ENCODE peak calls at places on chromosomes 3 and 15, in nine cellular contexts. A is uterus, F is B cell, I is activated B cell treated with CpG ODN at 0.5 μM for 24 hours, T is heart left ventricle, G is fibroblast of villous mesenchyme, K is HL-60, P is GM10248, Y is WERI-Rb-1. E is an unnamed sample.

GRCh38 chr15:70096215-70096974 is 1.3 kb downstream of the TLE3 start:
- DNase-seq in I (peak; percentile 52), T (no peak), K (no peak), A (peak; percentile 64), G (peak; percentile 57), F (peak; percentile 53), P (peak; percentile 57), Y (no peak), E (peak; percentile 59)

GRCh38 chr3:126556637-126557414 is 1.9 kb downstream of the C3orf22 start:
- DNase-seq in Y (peak; percentile 6), P (no peak), G (no peak), K (no peak), I (no peak), T (no peak), F (no peak), A (peak; percentile 2), E (peak; percentile 5)

GRCh38 chr3:99332726-99333125 is 305.7 kb upstream of the COL8A1 start:
- DNase-seq in T (no peak), I (no peak), A (no peak), G (no peak), P (no peak), F (no peak), K (no peak), Y (no peak), E (no peak)

GRCh38 chr3:107855710-107856109 is 235.1 kb downstream of the CD47 start:
- DNase-seq in F (no peak), K (peak; percentile 33), Y (no peak), T (no peak), P (no peak), A (no peak), I (no peak), G (peak; percentile 11), E (no peak)

GRCh38 chr15:79593119-79593869 is 161.2 kb downstream of the MINAR1 start:
- DNase-seq in P (no peak), G (peak; percentile 11), K (no peak), I (no peak), Y (peak; percentile 14), T (no peak), F (no peak), A (no peak), E (no peak)

GRCh38 chr15:44588541-44588940 is 51.6 kb downstream of the EIF3J start:
- DNase-seq in T (no peak), G (no peak), P (no peak), K (no peak), Y (no peak), F (no peak), A (no peak), I (no peak), E (no peak)

GRCh38 chr15:71114887-71115566 is at the start of gene THSD4:
- DNase-seq in F (no peak), T (peak; percentile 71), K (peak; percentile 53), P (peak; percentile 88), A (peak; percentile 79), I (peak; percentile 20), G (peak; percentile 71), Y (peak; percentile 83), E (peak; percentile 91)

GRCh38 chr3:9791127-9791526 is 1.1 kb downstream of the TADA3 start:
- DNase-seq in K (no peak), Y (no peak), A (no peak), I (no peak), T (no peak), F (no peak), P (no peak), G (no peak), E (no peak)

GRCh38 chr3:54596087-54596486 is 331.8 kb downstream of the LRTM1 start:
- DNase-seq in Y (no peak), T (no peak), I (no peak), G (no peak), K (no peak), P (no peak), A (no peak), F (no peak), E (no peak)

GRCh38 chr3:117589454-117589853 is 879.9 kb downstream of the TUSC7 start:
- DNase-seq in G (no peak), F (no peak), P (no peak), Y (no peak), I (no peak), K (no peak), A (no peak), T (no peak), E (no peak)

GRCh38 chr3:126988451-126989021 is 5.6 kb downstream of the PLXNA1 start:
- DNase-seq in K (no peak), I (no peak), A (no peak), Y (no peak), F (no peak), T (no peak), G (no peak), P (no peak), E (no peak)

GRCh38 chr3:10364816-10365215 is 43.9 kb upstream of the SEC13 start:
- DNase-seq in K (no peak), F (no peak), Y (no peak), A (no peak), I (no peak), T (no peak), G (no peak), P (no peak), E (no peak)

GRCh38 chr3:186472466-186473008 is 71.6 kb downstream of the CRYGS start:
- DNase-seq in I (no peak), P (no peak), T (no peak), K (no peak), G (no peak), Y (no peak), A (no peak), F (no peak), E (no peak)

GRCh38 chr15:80559761-80560160 is 135.3 kb upstream of the ABHD17C start:
- DNase-seq in I (no peak), K (no peak), Y (no peak), T (no peak), A (no peak), F (no peak), P (no peak), G (no peak), E (no peak)

GRCh38 chr3:131072099-131072559 is 45.5 kb downstream of the NEK11 start:
- DNase-seq in A (no peak), G (peak; percentile 36), I (no peak), F (no peak), T (no peak), K (peak; percentile 6), Y (no peak), P (no peak), E (no peak)

GRCh38 chr15:93196136-93196670 is 107.2 kb upstream of the RGMA start:
- DNase-seq in Y (no peak), G (no peak), I (no peak), K (no peak), A (no peak), F (no peak), P (no peak), T (no peak), E (no peak)

GRCh38 chr3:160686955-160687535 is 10.1 kb downstream of the ARL14 start:
- DNase-seq in G (peak; percentile 37), I (no peak), F (no peak), T (no peak), A (no peak), K (no peak), Y (no peak), P (peak; percentile 31), E (no peak)
- TF ChIP-seq CTCF in G (peak; percentile 42), I (no peak), F (peak; percentile 54), T (peak; percentile 26), A (no peak), K (no peak), Y (no peak), P (peak; percentile 45), E (peak; percentile 62)

DNA sequence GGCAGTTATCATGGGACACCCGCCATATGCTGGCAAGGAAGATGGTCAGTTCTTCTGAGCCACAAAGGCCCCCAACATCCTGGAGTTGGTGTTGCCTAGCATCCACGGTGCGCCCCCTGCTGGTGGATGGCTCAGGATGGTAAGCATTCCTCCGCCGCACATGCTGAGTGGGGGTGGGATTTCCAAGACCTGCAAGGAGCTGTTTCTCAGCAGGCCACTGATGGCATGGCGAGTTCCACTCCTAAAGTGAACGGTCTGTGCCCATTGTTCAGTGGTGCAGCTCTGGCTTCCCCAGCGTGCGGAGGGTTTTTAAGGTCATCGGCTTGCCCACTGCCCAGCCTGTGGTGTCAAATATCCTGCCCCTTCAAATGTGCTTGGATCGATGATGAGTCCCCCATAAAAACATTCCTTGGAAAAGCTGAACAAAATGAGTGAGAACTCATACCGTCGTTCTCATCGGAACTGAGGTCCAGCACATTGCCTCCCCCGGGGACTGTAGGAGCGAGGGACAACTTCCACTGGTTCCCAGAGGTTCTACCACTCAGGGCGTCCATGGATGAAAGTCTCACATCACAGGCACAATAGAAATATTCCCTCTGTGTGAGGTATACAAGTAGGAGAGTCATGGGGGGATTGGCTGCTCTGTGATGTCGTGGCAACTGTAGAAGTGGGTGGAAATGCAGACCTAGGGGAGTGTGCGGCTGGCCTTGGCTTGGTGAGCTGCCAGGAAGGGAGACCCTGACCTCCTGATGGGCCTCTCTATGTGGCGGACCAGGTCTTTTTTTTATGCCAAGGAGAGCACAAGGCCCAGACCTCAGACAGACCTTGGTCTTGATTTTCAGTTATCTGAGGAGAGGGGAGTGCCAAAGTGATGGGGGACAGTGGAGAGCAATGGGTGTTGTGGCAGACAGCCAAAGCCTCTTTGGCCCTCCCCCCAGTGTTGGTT is 102.0 kb downstream of the SNRPN start:
- DNase-seq in P (no peak), I (no peak), Y (no peak), G (no peak), A (peak; percentile 11), K (no peak), F (no peak), T (no peak), E (no peak)
- TF ChIP-seq CTCF in P (no peak), I (no peak), Y (no peak), G (no peak), A (no peak), K (no peak), F (no peak), T (no peak), E (no peak)

GRCh38 chr3:167742338-167742737 is 6.8 kb downstream of the SERPINI1 start:
- DNase-seq in K (no peak), A (no peak), I (no peak), F (no peak), T (no peak), P (no peak), G (no peak), Y (no peak), E (no peak)
- TF ChIP-seq CTCF in K (no peak), A (no peak), I (no peak), F (no peak), T (no peak), P (no peak), G (no peak), Y (no peak), E (no peak)

GRCh38 chr3:12603969-12604368 is 47.1 kb downstream of the MKRN2 start:
- DNase-seq in F (no peak), A (no peak), P (no peak), Y (no peak), G (no peak), K (no peak), I (no peak), T (no peak), E (no peak)

GRCh38 chr3:12598890-12599289 is 42.0 kb downstream of the MKRN2 start:
- DNase-seq in Y (no peak), I (no peak), G (no peak), K (no peak), A (no peak), P (no peak), F (no peak), T (no peak), E (no peak)

DNA sequence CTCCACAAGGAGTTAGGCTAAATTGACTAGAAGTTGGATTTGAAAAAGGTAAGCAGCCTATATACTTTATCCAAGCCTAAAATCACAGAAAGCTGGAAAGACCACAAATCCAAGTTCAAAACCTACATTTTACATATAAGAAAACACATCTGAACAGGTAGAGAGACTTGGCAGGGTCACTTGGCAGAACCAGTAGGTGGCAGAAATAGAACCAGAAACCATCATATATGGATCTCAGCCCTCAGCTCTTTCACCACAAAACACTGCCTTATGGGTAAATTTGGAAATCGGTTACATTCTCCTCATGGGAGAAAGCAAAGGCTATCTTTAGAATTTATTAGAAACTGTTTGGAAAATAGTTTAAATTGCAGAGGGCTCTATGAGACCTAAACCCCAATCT is 44.2 kb downstream of the MKRN2 start:
- DNase-seq in A (no peak), F (no peak), Y (no peak), G (peak; percentile 13), I (no peak), P (no peak), K (no peak), T (no peak), E (no peak)
- TF ChIP-seq CTCF in A (peak; percentile 5), F (no peak), Y (no peak), G (peak; percentile 26), I (no peak), P (peak; percentile 4), K (no peak), T (no peak), E (no peak)

E was measured in glutamatergic neuron.